ENCODE peak calls at places on chromosomes 16 and 17, in seven cellular contexts. I, W, O, P, N, U and Q are unnamed samples.
A peak's percentile ranks its signal among the peaks of the same experiment; 100 is the strongest.

GRCh38 chr16:75116081-75116910 is at the start of gene LDHD:
- DNase-seq in I (no peak), W (peak; percentile 86), O (no peak), P (peak; percentile 79), N (no peak), U (peak; percentile 71), Q (no peak)

GRCh38 chr17:2784864-2785263 is 11.4 kb upstream of the RAP1GAP2 start:
- DNase-seq in I (no peak), W (no peak), O (no peak), P (no peak), N (no peak), U (no peak), Q (no peak)

GRCh38 chr16:4320571-4321137 is 4.8 kb downstream of the GLIS2 start:
- DNase-seq in I (no peak), W (no peak), O (no peak), P (no peak), N (no peak), U (no peak), Q (no peak)

GRCh38 chr17:8300629-8301242 is 5.5 kb upstream of the SLC25A35 start:
- DNase-seq in I (peak; percentile 80), W (peak; percentile 46), O (no peak), P (peak; percentile 38), N (peak; percentile 41), U (peak; percentile 83), Q (peak; percentile 74)

GRCh38 chr17:21677126-21677910 is 15.0 kb upstream of the KCNJ18 start:
- DNase-seq in I (no peak), W (no peak), O (no peak), P (no peak), N (no peak), U (no peak), Q (no peak)

GRCh38 chr16:11359370-11359769 is 14.1 kb downstream of the RMI2 start:
- DNase-seq in I (no peak), W (peak; percentile 57), O (no peak), P (no peak), N (no peak), U (no peak), Q (no peak)

GRCh38 chr17:71063127-71063526 is 893.8 kb downstream of the KCNJ2 start:
- DNase-seq in I (no peak), W (no peak), O (no peak), P (no peak), N (no peak), U (no peak), Q (no peak)

GRCh38 chr17:16464641-16465312 is 27.2 kb downstream of the LRRC75A start:
- DNase-seq in I (no peak), W (no peak), O (no peak), P (no peak), N (no peak), U (no peak), Q (no peak)

GRCh38 chr17:8904686-8905085 is 37.2 kb upstream of the PIK3R6 start:
- DNase-seq in I (no peak), W (no peak), O (no peak), P (no peak), N (no peak), U (no peak), Q (no peak)

GRCh38 chr17:49616546-49617205 is 41.0 kb downstream of the NXPH3 start:
- DNase-seq in I (peak; percentile 27), W (peak; percentile 39), O (no peak), P (peak; percentile 74), N (no peak), U (no peak), Q (no peak)

GRCh38 chr17:11493947-11494346 is 104.3 kb upstream of the DNAH9 start:
- DNase-seq in I (no peak), W (no peak), O (no peak), P (no peak), N (no peak), U (no peak), Q (no peak)

GRCh38 chr16:29784901-29785500 is 5.5 kb upstream of the KIF22 start:
- DNase-seq in I (peak; percentile 78), W (peak; percentile 68), O (no peak), P (peak; percentile 74), N (peak; percentile 63), U (no peak), Q (no peak)

GRCh38 chr17:81601525-81602120 is 35.3 kb downstream of the NPLOC4 start:
- DNase-seq in I (peak; percentile 79), W (no peak), O (no peak), P (peak; percentile 38), N (peak; percentile 7), U (peak; percentile 87), Q (peak; percentile 52)

GRCh38 chr16:49701867-49702494 is 153.9 kb downstream of the ZNF423 start:
- DNase-seq in I (no peak), W (peak; percentile 46), O (no peak), P (peak; percentile 53), N (no peak), U (no peak), Q (no peak)

GRCh38 chr16:24609740-24610420 is 70.5 kb downstream of the RBBP6 start:
- DNase-seq in I (peak; percentile 2), W (peak; percentile 65), O (no peak), P (peak; percentile 11), N (no peak), U (peak; percentile 27), Q (peak; percentile 77)

GRCh38 chr16:71504901-71505300 is 15.8 kb upstream of the ZNF19 start:
- DNase-seq in I (no peak), W (no peak), O (no peak), P (no peak), N (no peak), U (no peak), Q (no peak)

GRCh38 chr16:8850279-8850885 is 18.4 kb downstream of the CARHSP1 start:
- DNase-seq in I (no peak), W (no peak), O (no peak), P (peak; percentile 64), N (no peak), U (peak; percentile 36), Q (no peak)

GRCh38 chr16:15493416-15494181 is 59.2 kb downstream of the BMERB1 start:
- DNase-seq in I (no peak), W (no peak), O (no peak), P (no peak), N (no peak), U (no peak), Q (no peak)

GRCh38 chr17:81516439-81516838 is 3.8 kb upstream of the ACTG1 start:
- DNase-seq in I (no peak), W (no peak), O (no peak), P (no peak), N (no peak), U (no peak), Q (no peak)

GRCh38 chr16:25626172-25626571 is 65.6 kb upstream of the HS3ST4 start:
- DNase-seq in I (no peak), W (no peak), O (no peak), P (no peak), N (no peak), U (no peak), Q (no peak)

GRCh38 chr17:17784599-17785264 is 52.1 kb downstream of the SREBF1 start:
- DNase-seq in I (peak; percentile 45), W (no peak), O (no peak), P (no peak), N (no peak), U (peak; percentile 60), Q (no peak)

GRCh38 chr16:46930861-46931260 is 42.6 kb downstream of the DNAJA2 start:
- DNase-seq in I (no peak), W (no peak), O (no peak), P (no peak), N (no peak), U (no peak), Q (no peak)

GRCh38 chr16:54403580-54403979 is 117.0 kb upstream of the IRX3 start:
- DNase-seq in I (no peak), W (no peak), O (no peak), P (no peak), N (no peak), U (no peak), Q (no peak)

GRCh38 chr17:20852541-20853370 is 190.1 kb downstream of the USP22 start:
- DNase-seq in I (peak; percentile 13), W (no peak), O (no peak), P (peak; percentile 23), N (no peak), U (peak; percentile 33), Q (peak; percentile 55)

GRCh38 chr16:4612474-4612931 is 2.2 kb downstream of the UBALD1 start:
- DNase-seq in I (no peak), W (no peak), O (no peak), P (no peak), N (no peak), U (peak; percentile 63), Q (no peak)

GRCh38 chr16:85354623-85355514 is 242.6 kb upstream of the CIBAR2 start:
- DNase-seq in I (no peak), W (no peak), O (no peak), P (no peak), N (no peak), U (peak; percentile 79), Q (no peak)

GRCh38 chr17:21513012-21513570 is 136.9 kb downstream of the KCNJ12 start:
- DNase-seq in I (peak; percentile 76), W (peak; percentile 82), O (peak; percentile 42), P (peak; percentile 81), N (peak; percentile 65), U (peak; percentile 94), Q (peak; percentile 69)

GRCh38 chr17:17028878-17029535 is 13.2 kb upstream of the MPRIP start:
- DNase-seq in I (no peak), W (no peak), O (no peak), P (no peak), N (no peak), U (no peak), Q (no peak)

GRCh38 chr16:54932737-54933254 is 2.1 kb downstream of the IRX5 start:
- DNase-seq in I (no peak), W (no peak), O (no peak), P (no peak), N (no peak), U (no peak), Q (no peak)

GRCh38 chr16:13402601-13403000 is 501.2 kb downstream of the SHISA9 start:
- DNase-seq in I (no peak), W (no peak), O (no peak), P (no peak), N (no peak), U (no peak), Q (no peak)

GRCh38 chr16:2487517-2487842 is 12.6 kb downstream of the TBC1D24 start:
- DNase-seq in I (no peak), W (no peak), O (no peak), P (no peak), N (no peak), U (no peak), Q (no peak)

GRCh38 chr17:17258998-17259397 is 22.0 kb upstream of the FLCN start:
- DNase-seq in I (no peak), W (no peak), O (no peak), P (no peak), N (no peak), U (no peak), Q (no peak)